ENCODE peak calls at places on chromosomes 12 and 14, in six cellular contexts. B, T, K, W, U and J are unnamed samples.

GRCh38 chr14:64417042-64417770 is 29.1 kb downstream of the MTHFD1 start:
- DNase-seq in B (peak; percentile 26), T (no peak), K (no peak), W (peak; percentile 47), U (no peak), J (peak; percentile 53)

GRCh38 chr12:127383281-127383680 is 883.7 kb upstream of the TMEM132C start:
- DNase-seq in B (peak; percentile 85), T (no peak), K (no peak), W (no peak), U (no peak), J (no peak)

GRCh38 chr12:124391340-124392261 is 96.7 kb downstream of the RFLNA start:
- DNase-seq in B (peak; percentile 59), T (peak; percentile 85), K (peak; percentile 69), W (no peak), U (peak; percentile 85), J (peak; percentile 64)

GRCh38 chr12:47078733-47079364 is 572 bp upstream of the PCED1B start:
- DNase-seq in B (no peak), T (peak; percentile 69), K (no peak), W (no peak), U (peak; percentile 27), J (no peak)

GRCh38 chr14:64170190-64170589 is 124.0 kb downstream of the ESR2 start:
- DNase-seq in B (no peak), T (no peak), K (no peak), W (no peak), U (no peak), J (no peak)

GRCh38 chr14:35366048-35366428 is 38.5 kb downstream of the NFKBIA start:
- DNase-seq in B (peak; percentile 54), T (peak; percentile 83), K (no peak), W (no peak), U (no peak), J (no peak)

GRCh38 chr14:22070119-22070982 is 396.7 kb upstream of the OR4E1 start:
- DNase-seq in B (no peak), T (peak; percentile 71), K (peak; percentile 46), W (no peak), U (peak; percentile 37), J (peak; percentile 11)

GRCh38 chr14:31025335-31026075 is at the start of gene AP4S1:
- DNase-seq in B (peak; percentile 27), T (peak; percentile 89), K (peak; percentile 41), W (no peak), U (peak; percentile 56), J (no peak)

GRCh38 chr12:89521348-89522238 is 3.0 kb downstream of the GALNT4 start:
- DNase-seq in B (no peak), T (no peak), K (no peak), W (no peak), U (no peak), J (peak; percentile 13)

GRCh38 chr12:92199846-92200576 is 54.4 kb upstream of the BTG1 start:
- DNase-seq in B (peak; percentile 39), T (no peak), K (no peak), W (peak; percentile 38), U (no peak), J (peak; percentile 25)

GRCh38 chr14:64953310-64953654 is 10.7 kb upstream of the GPX2 start:
- DNase-seq in B (no peak), T (peak; percentile 35), K (no peak), W (no peak), U (no peak), J (no peak)

GRCh38 chr12:21330682-21331253 is 3.9 kb downstream of the SLCO1A2 start:
- DNase-seq in B (peak; percentile 42), T (no peak), K (no peak), W (no peak), U (no peak), J (peak; percentile 21)

GRCh38 chr12:93847517-93848452 is 170.6 kb downstream of the CRADD start:
- DNase-seq in B (no peak), T (no peak), K (no peak), W (no peak), U (no peak), J (peak; percentile 34)

GRCh38 chr14:64549016-64549415 is 745 bp upstream of the PPP1R36 start:
- DNase-seq in B (no peak), T (no peak), K (no peak), W (no peak), U (no peak), J (no peak)

GRCh38 chr14:70646705-70647104 is 5.0 kb downstream of the TTC9 start:
- DNase-seq in B (no peak), T (no peak), K (no peak), W (no peak), U (no peak), J (no peak)
- H3K4me3 ChIP-seq in B (no peak overlapping the region), T (no peak overlapping the region), K (no peak overlapping the region), W (no peak overlapping the region), U (no peak overlapping the region), J (no peak overlapping the region)

DNA sequence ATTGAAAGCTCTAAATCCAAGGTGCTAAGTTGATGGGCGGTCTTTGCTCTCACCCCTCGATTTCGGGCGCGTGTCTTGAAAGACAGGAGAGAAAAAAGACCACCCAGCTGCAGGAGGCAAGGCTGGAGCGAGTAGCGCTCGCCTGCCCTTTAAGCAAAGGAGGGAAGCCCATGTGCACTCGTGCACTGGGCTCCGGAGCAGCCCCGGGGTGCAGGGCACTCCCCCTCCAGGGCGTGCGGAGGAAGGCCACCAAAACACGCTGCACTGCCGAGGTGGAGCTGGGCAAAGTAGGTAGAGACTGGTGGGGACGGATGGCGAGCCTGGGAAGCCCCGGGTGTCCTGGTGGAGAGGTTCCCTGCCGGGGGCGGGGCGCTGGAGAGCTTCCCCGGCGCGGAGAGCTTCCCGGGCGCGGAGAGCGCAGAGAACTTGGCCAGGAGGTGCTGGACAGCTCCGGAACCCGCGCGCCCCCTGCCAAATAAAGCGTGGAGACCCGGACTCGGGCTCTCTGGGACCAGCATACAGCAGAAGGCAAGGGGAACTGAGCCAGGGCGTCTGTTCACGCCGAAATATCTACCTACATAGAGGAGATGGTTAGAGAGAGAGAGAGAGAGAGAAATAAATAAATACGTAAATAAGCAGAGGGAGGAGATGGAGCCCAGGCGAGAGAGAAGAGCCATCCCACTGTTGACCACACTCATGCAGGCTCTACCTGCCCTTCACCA is 600 bp upstream of the NELL2 start:
- DNase-seq in B (peak; percentile 38), T (peak; percentile 73), K (no peak), W (peak; percentile 10), U (no peak), J (peak; percentile 7)
- TF ChIP-seq CTCF in B (no peak), T (no peak), K (no peak), W (no peak), U (no peak), J (no peak)

GRCh38 chr14:25046301-25046943 is 3.5 kb downstream of the STXBP6 start:
- DNase-seq in B (no peak), T (no peak), K (no peak), W (peak; percentile 14), U (no peak), J (no peak)

GRCh38 chr14:25049127-25049558 is 804 bp downstream of the STXBP6 start:
- DNase-seq in B (peak; percentile 11), T (peak; percentile 59), K (no peak), W (no peak), U (peak; percentile 45), J (peak; percentile 7)

GRCh38 chr14:25050494-25051170 is 685 bp upstream of the STXBP6 start:
- DNase-seq in B (peak; percentile 59), T (no peak), K (no peak), W (peak; percentile 76), U (no peak), J (peak; percentile 66)

GRCh38 chr14:25049559-25050493 is at the start of gene STXBP6:
- DNase-seq in B (peak; percentile 45), T (peak; percentile 81), K (peak; percentile 84), W (peak; percentile 73), U (peak; percentile 89), J (peak; percentile 56)

GRCh38 chr14:25048170-25049126 is 1.5 kb downstream of the STXBP6 start:
- DNase-seq in B (peak; percentile 60), T (no peak), K (peak; percentile 45), W (peak; percentile 67), U (peak; percentile 70), J (peak; percentile 79)
- H3K4me3 ChIP-seq in B (peak overlapping the region; percentile 10), T (peak overlapping the region; percentile 57), K (peak overlapping the region; percentile 83), W (peak overlapping the region; percentile 72), U (peak overlapping the region; percentile 72), J (peak overlapping the region; percentile 60)

GRCh38 chr12:69291278-69291593 is 51.9 kb downstream of the CPSF6 start:
- DNase-seq in B (no peak), T (no peak), K (no peak), W (no peak), U (no peak), J (no peak)
- TF ChIP-seq CTCF in B (no peak), T (no peak), K (peak; percentile 7), W (no peak), U (no peak), J (no peak)

GRCh38 chr14:99183311-99183710 is 88.7 kb downstream of the BCL11B start:
- DNase-seq in B (no peak), T (peak; percentile 41), K (no peak), W (no peak), U (no peak), J (no peak)

GRCh38 chr14:99183716-99184115 is 88.3 kb downstream of the BCL11B start:
- DNase-seq in B (no peak), T (peak; percentile 30), K (no peak), W (no peak), U (no peak), J (no peak)

GRCh38 chr14:99181804-99182520 is 90.0 kb downstream of the BCL11B start:
- DNase-seq in B (no peak), T (no peak), K (no peak), W (no peak), U (no peak), J (no peak)

GRCh38 chr14:99181246-99181645 is 90.8 kb downstream of the BCL11B start:
- DNase-seq in B (no peak), T (no peak), K (no peak), W (no peak), U (no peak), J (no peak)

DNA sequence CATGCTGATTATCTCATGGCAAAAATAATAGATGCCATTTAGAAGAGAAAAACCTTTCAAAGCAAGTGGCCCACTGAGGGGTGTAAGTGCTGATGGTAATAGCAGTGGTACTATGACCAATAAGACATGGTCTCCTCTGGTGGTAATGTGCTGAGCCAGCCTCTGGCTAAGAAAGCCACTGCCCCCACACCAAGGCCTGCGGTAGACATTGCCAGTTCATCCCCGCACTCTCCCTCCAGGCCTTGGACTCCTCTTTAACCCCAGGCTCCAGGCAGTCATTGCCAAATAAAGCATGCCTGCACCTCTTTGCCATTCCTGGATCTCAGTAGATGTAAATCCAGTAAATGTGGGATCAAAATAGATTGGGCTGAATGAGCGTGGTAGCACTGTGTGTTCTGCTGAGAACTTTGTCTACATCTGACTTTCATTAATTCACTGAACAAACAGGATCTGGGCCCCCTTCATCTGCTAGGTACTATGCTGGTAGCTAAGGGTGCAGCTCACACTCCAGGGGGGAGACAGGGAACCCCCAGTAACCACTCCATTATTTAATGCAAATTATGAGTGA is 89.4 kb downstream of the BCL11B start:
- DNase-seq in B (no peak), T (no peak), K (no peak), W (no peak), U (no peak), J (no peak)
- H3K4me3 ChIP-seq in B (no peak overlapping the region), T (no peak overlapping the region), K (no peak overlapping the region), W (no peak overlapping the region), U (no peak overlapping the region), J (no peak overlapping the region)

DNA sequence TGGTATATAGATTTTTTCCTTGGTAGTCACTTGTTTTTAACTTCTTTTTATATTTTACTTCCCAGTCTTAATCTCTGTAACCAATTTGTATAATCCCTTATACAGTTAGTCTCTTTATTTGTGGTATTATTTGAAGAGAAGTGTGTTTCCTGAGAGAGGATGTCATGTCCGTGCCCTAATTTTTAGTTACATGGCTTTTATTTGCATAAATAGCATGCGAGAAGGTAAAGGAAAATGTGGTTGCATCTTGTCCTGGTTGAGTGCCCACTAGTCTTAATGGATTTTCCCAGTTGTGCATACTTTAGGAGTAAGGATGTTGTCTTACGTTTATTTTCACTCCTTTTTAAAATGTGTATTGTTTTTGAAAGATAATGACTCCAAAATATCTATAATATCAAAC is 27.5 kb downstream of the RAP1B start:
- DNase-seq in B (no peak), T (no peak), K (no peak), W (no peak), U (no peak), J (no peak)
- TF ChIP-seq CTCF in B (no peak), T (no peak), K (no peak), W (no peak), U (no peak), J (no peak)